ENCODE peak calls at places on chromosome 19, in four cellular contexts. One of them, this sample, is unnamed.

GRCh38 chr19:43755256-43755801 is 567 bp upstream of the SMG9 start:
- DNase-seq in activated T-helper 1 cell treated with anti-CD3 and anti-CD28 coated beads, Interleukin-2, amount 50 U/mL, for 16 hours: peak; percentile 49
- DNase-seq in C1 segment of cervical spinal cord: peak; percentile 30
- DNase-seq in stimulated activated CD8-positive, alpha-beta memory T cell treated with anti-CD3 and anti-CD28 coated beads, Interleukin-4, amount 100 ng/mL, for 48 hours: peak; percentile 87
- DNase-seq in this sample: peak; percentile 30

GRCh38 chr19:39428309-39429112 is 7.2 kb downstream of the RPS16 start:
- DNase-seq in activated T-helper 1 cell treated with anti-CD3 and anti-CD28 coated beads, Interleukin-2, amount 50 U/mL, for 16 hours: no peak
- DNase-seq in C1 segment of cervical spinal cord: no peak
- DNase-seq in stimulated activated CD8-positive, alpha-beta memory T cell treated with anti-CD3 and anti-CD28 coated beads, Interleukin-4, amount 100 ng/mL, for 48 hours: no peak
- DNase-seq in this sample: no peak

GRCh38 chr19:40633207-40633606 is 32.0 kb downstream of the LTBP4 start:
- DNase-seq in activated T-helper 1 cell treated with anti-CD3 and anti-CD28 coated beads, Interleukin-2, amount 50 U/mL, for 16 hours: no peak
- DNase-seq in stimulated activated CD8-positive, alpha-beta memory T cell treated with anti-CD3 and anti-CD28 coated beads, Interleukin-4, amount 100 ng/mL, for 48 hours: no peak
- DNase-seq in C1 segment of cervical spinal cord: no peak
- DNase-seq in this sample: no peak

GRCh38 chr19:398719-399118 is 10.2 kb downstream of the C2CD4C start:
- DNase-seq in stimulated activated CD8-positive, alpha-beta memory T cell treated with anti-CD3 and anti-CD28 coated beads, Interleukin-4, amount 100 ng/mL, for 48 hours: no peak
- DNase-seq in C1 segment of cervical spinal cord: no peak
- DNase-seq in activated T-helper 1 cell treated with anti-CD3 and anti-CD28 coated beads, Interleukin-2, amount 50 U/mL, for 16 hours: peak; percentile 3
- DNase-seq in this sample: no peak

GRCh38 chr19:34838248-34838647 is 65.2 kb upstream of the ZNF599 start:
- DNase-seq in C1 segment of cervical spinal cord: no peak
- DNase-seq in activated T-helper 1 cell treated with anti-CD3 and anti-CD28 coated beads, Interleukin-2, amount 50 U/mL, for 16 hours: no peak
- DNase-seq in stimulated activated CD8-positive, alpha-beta memory T cell treated with anti-CD3 and anti-CD28 coated beads, Interleukin-4, amount 100 ng/mL, for 48 hours: no peak
- DNase-seq in this sample: no peak

GRCh38 chr19:17721821-17722220 is 2.5 kb downstream of the MAP1S start:
- DNase-seq in stimulated activated CD8-positive, alpha-beta memory T cell treated with anti-CD3 and anti-CD28 coated beads, Interleukin-4, amount 100 ng/mL, for 48 hours: no peak
- DNase-seq in activated T-helper 1 cell treated with anti-CD3 and anti-CD28 coated beads, Interleukin-2, amount 50 U/mL, for 16 hours: no peak
- DNase-seq in C1 segment of cervical spinal cord: no peak
- DNase-seq in this sample: no peak

GRCh38 chr19:46599716-46600392 is 1.3 kb upstream of the CALM3 start:
- DNase-seq in C1 segment of cervical spinal cord: no peak
- DNase-seq in activated T-helper 1 cell treated with anti-CD3 and anti-CD28 coated beads, Interleukin-2, amount 50 U/mL, for 16 hours: no peak
- DNase-seq in stimulated activated CD8-positive, alpha-beta memory T cell treated with anti-CD3 and anti-CD28 coated beads, Interleukin-4, amount 100 ng/mL, for 48 hours: no peak
- DNase-seq in this sample: no peak

GRCh38 chr19:776549-776948 is 20.7 kb upstream of the PTBP1 start:
- DNase-seq in activated T-helper 1 cell treated with anti-CD3 and anti-CD28 coated beads, Interleukin-2, amount 50 U/mL, for 16 hours: no peak
- DNase-seq in stimulated activated CD8-positive, alpha-beta memory T cell treated with anti-CD3 and anti-CD28 coated beads, Interleukin-4, amount 100 ng/mL, for 48 hours: no peak
- DNase-seq in C1 segment of cervical spinal cord: no peak
- DNase-seq in this sample: no peak

GRCh38 chr19:42655748-42656147 is 61.0 kb upstream of the CEACAM8 start:
- DNase-seq in stimulated activated CD8-positive, alpha-beta memory T cell treated with anti-CD3 and anti-CD28 coated beads, Interleukin-4, amount 100 ng/mL, for 48 hours: no peak
- DNase-seq in activated T-helper 1 cell treated with anti-CD3 and anti-CD28 coated beads, Interleukin-2, amount 50 U/mL, for 16 hours: no peak
- DNase-seq in C1 segment of cervical spinal cord: no peak
- DNase-seq in this sample: no peak

GRCh38 chr19:35904312-35905068 is 2.2 kb downstream of the HCST start:
- DNase-seq in C1 segment of cervical spinal cord: no peak
- DNase-seq in stimulated activated CD8-positive, alpha-beta memory T cell treated with anti-CD3 and anti-CD28 coated beads, Interleukin-4, amount 100 ng/mL, for 48 hours: no peak
- DNase-seq in activated T-helper 1 cell treated with anti-CD3 and anti-CD28 coated beads, Interleukin-2, amount 50 U/mL, for 16 hours: no peak
- DNase-seq in this sample: no peak

GRCh38 chr19:35843676-35844481 is 8.4 kb downstream of the NPHS1 start:
- DNase-seq in stimulated activated CD8-positive, alpha-beta memory T cell treated with anti-CD3 and anti-CD28 coated beads, Interleukin-4, amount 100 ng/mL, for 48 hours: peak; percentile 52
- DNase-seq in C1 segment of cervical spinal cord: no peak
- DNase-seq in activated T-helper 1 cell treated with anti-CD3 and anti-CD28 coated beads, Interleukin-2, amount 50 U/mL, for 16 hours: no peak
- DNase-seq in this sample: no peak

GRCh38 chr19:30302076-30302475 is 70.1 kb upstream of the ZNF536 start:
- DNase-seq in stimulated activated CD8-positive, alpha-beta memory T cell treated with anti-CD3 and anti-CD28 coated beads, Interleukin-4, amount 100 ng/mL, for 48 hours: no peak
- DNase-seq in activated T-helper 1 cell treated with anti-CD3 and anti-CD28 coated beads, Interleukin-2, amount 50 U/mL, for 16 hours: no peak
- DNase-seq in C1 segment of cervical spinal cord: no peak
- DNase-seq in this sample: no peak

GRCh38 chr19:53553865-53554791 is 16.2 kb downstream of the ZNF331 start:
- DNase-seq in stimulated activated CD8-positive, alpha-beta memory T cell treated with anti-CD3 and anti-CD28 coated beads, Interleukin-4, amount 100 ng/mL, for 48 hours: peak; percentile 92
- DNase-seq in C1 segment of cervical spinal cord: peak; percentile 17
- DNase-seq in activated T-helper 1 cell treated with anti-CD3 and anti-CD28 coated beads, Interleukin-2, amount 50 U/mL, for 16 hours: peak; percentile 76
- DNase-seq in this sample: peak; percentile 64

GRCh38 chr19:6947745-6948144 is 60.4 kb downstream of the ADGRE1 start:
- DNase-seq in C1 segment of cervical spinal cord: no peak
- DNase-seq in activated T-helper 1 cell treated with anti-CD3 and anti-CD28 coated beads, Interleukin-2, amount 50 U/mL, for 16 hours: no peak
- DNase-seq in stimulated activated CD8-positive, alpha-beta memory T cell treated with anti-CD3 and anti-CD28 coated beads, Interleukin-4, amount 100 ng/mL, for 48 hours: peak; percentile 68
- DNase-seq in this sample: no peak

GRCh38 chr19:42113641-42114348 is 18.5 kb downstream of the POU2F2 start:
- DNase-seq in stimulated activated CD8-positive, alpha-beta memory T cell treated with anti-CD3 and anti-CD28 coated beads, Interleukin-4, amount 100 ng/mL, for 48 hours: no peak
- DNase-seq in C1 segment of cervical spinal cord: no peak
- DNase-seq in activated T-helper 1 cell treated with anti-CD3 and anti-CD28 coated beads, Interleukin-2, amount 50 U/mL, for 16 hours: no peak
- DNase-seq in this sample: no peak

GRCh38 chr19:45958763-45959516 is 14.7 kb downstream of the NOVA2 start:
- DNase-seq in C1 segment of cervical spinal cord: no peak
- DNase-seq in activated T-helper 1 cell treated with anti-CD3 and anti-CD28 coated beads, Interleukin-2, amount 50 U/mL, for 16 hours: no peak
- DNase-seq in stimulated activated CD8-positive, alpha-beta memory T cell treated with anti-CD3 and anti-CD28 coated beads, Interleukin-4, amount 100 ng/mL, for 48 hours: no peak
- DNase-seq in this sample: no peak

GRCh38 chr19:43505186-43505456 is 575 bp upstream of the PHLDB3 start:
- DNase-seq in C1 segment of cervical spinal cord: no peak
- DNase-seq in stimulated activated CD8-positive, alpha-beta memory T cell treated with anti-CD3 and anti-CD28 coated beads, Interleukin-4, amount 100 ng/mL, for 48 hours: no peak
- DNase-seq in activated T-helper 1 cell treated with anti-CD3 and anti-CD28 coated beads, Interleukin-2, amount 50 U/mL, for 16 hours: no peak
- DNase-seq in this sample: no peak

GRCh38 chr19:984165-984967 is at the start of gene WDR18:
- DNase-seq in activated T-helper 1 cell treated with anti-CD3 and anti-CD28 coated beads, Interleukin-2, amount 50 U/mL, for 16 hours: peak; percentile 73
- DNase-seq in stimulated activated CD8-positive, alpha-beta memory T cell treated with anti-CD3 and anti-CD28 coated beads, Interleukin-4, amount 100 ng/mL, for 48 hours: peak; percentile 96
- DNase-seq in C1 segment of cervical spinal cord: peak; percentile 69
- DNase-seq in this sample: peak; percentile 94

GRCh38 chr19:47188507-47189033 is 42.4 kb downstream of the BBC3 start:
- DNase-seq in stimulated activated CD8-positive, alpha-beta memory T cell treated with anti-CD3 and anti-CD28 coated beads, Interleukin-4, amount 100 ng/mL, for 48 hours: no peak
- DNase-seq in C1 segment of cervical spinal cord: no peak
- DNase-seq in activated T-helper 1 cell treated with anti-CD3 and anti-CD28 coated beads, Interleukin-2, amount 50 U/mL, for 16 hours: no peak
- DNase-seq in this sample: no peak

GRCh38 chr19:40282920-40283319 is 2.2 kb downstream of the AKT2 start:
- DNase-seq in activated T-helper 1 cell treated with anti-CD3 and anti-CD28 coated beads, Interleukin-2, amount 50 U/mL, for 16 hours: no peak
- DNase-seq in C1 segment of cervical spinal cord: no peak
- DNase-seq in stimulated activated CD8-positive, alpha-beta memory T cell treated with anti-CD3 and anti-CD28 coated beads, Interleukin-4, amount 100 ng/mL, for 48 hours: no peak
- DNase-seq in this sample: no peak

GRCh38 chr19:13051581-13052165 is 51.0 kb downstream of the LYL1 start:
- DNase-seq in C1 segment of cervical spinal cord: no peak
- DNase-seq in stimulated activated CD8-positive, alpha-beta memory T cell treated with anti-CD3 and anti-CD28 coated beads, Interleukin-4, amount 100 ng/mL, for 48 hours: peak; percentile 47
- DNase-seq in activated T-helper 1 cell treated with anti-CD3 and anti-CD28 coated beads, Interleukin-2, amount 50 U/mL, for 16 hours: no peak
- DNase-seq in this sample: no peak

GRCh38 chr19:42150353-42150752 is 18.1 kb upstream of the POU2F2 start:
- DNase-seq in activated T-helper 1 cell treated with anti-CD3 and anti-CD28 coated beads, Interleukin-2, amount 50 U/mL, for 16 hours: no peak
- DNase-seq in stimulated activated CD8-positive, alpha-beta memory T cell treated with anti-CD3 and anti-CD28 coated beads, Interleukin-4, amount 100 ng/mL, for 48 hours: no peak
- DNase-seq in C1 segment of cervical spinal cord: no peak
- DNase-seq in this sample: no peak

GRCh38 chr19:28498404-28498976 is 714.5 kb downstream of the UQCRFS1 start:
- DNase-seq in stimulated activated CD8-positive, alpha-beta memory T cell treated with anti-CD3 and anti-CD28 coated beads, Interleukin-4, amount 100 ng/mL, for 48 hours: no peak
- DNase-seq in C1 segment of cervical spinal cord: no peak
- DNase-seq in activated T-helper 1 cell treated with anti-CD3 and anti-CD28 coated beads, Interleukin-2, amount 50 U/mL, for 16 hours: no peak
- DNase-seq in this sample: no peak

GRCh38 chr19:51552996-51553725 is 17.9 kb upstream of the ZNF175 start:
- DNase-seq in activated T-helper 1 cell treated with anti-CD3 and anti-CD28 coated beads, Interleukin-2, amount 50 U/mL, for 16 hours: peak; percentile 14
- DNase-seq in C1 segment of cervical spinal cord: no peak
- DNase-seq in stimulated activated CD8-positive, alpha-beta memory T cell treated with anti-CD3 and anti-CD28 coated beads, Interleukin-4, amount 100 ng/mL, for 48 hours: peak; percentile 81
- DNase-seq in this sample: no peak

GRCh38 chr19:52200044-52200443 is 10.2 kb downstream of the PPP2R1A start:
- DNase-seq in C1 segment of cervical spinal cord: no peak
- DNase-seq in stimulated activated CD8-positive, alpha-beta memory T cell treated with anti-CD3 and anti-CD28 coated beads, Interleukin-4, amount 100 ng/mL, for 48 hours: no peak
- DNase-seq in activated T-helper 1 cell treated with anti-CD3 and anti-CD28 coated beads, Interleukin-2, amount 50 U/mL, for 16 hours: no peak
- DNase-seq in this sample: no peak

GRCh38 chr19:51020988-51021651 is 1.6 kb upstream of the KLK10 start:
- DNase-seq in stimulated activated CD8-positive, alpha-beta memory T cell treated with anti-CD3 and anti-CD28 coated beads, Interleukin-4, amount 100 ng/mL, for 48 hours: no peak
- DNase-seq in activated T-helper 1 cell treated with anti-CD3 and anti-CD28 coated beads, Interleukin-2, amount 50 U/mL, for 16 hours: no peak
- DNase-seq in C1 segment of cervical spinal cord: no peak
- DNase-seq in this sample: no peak

GRCh38 chr19:11699931-11700794 is 38.6 kb downstream of the ZNF823 start:
- DNase-seq in C1 segment of cervical spinal cord: no peak
- DNase-seq in activated T-helper 1 cell treated with anti-CD3 and anti-CD28 coated beads, Interleukin-2, amount 50 U/mL, for 16 hours: no peak
- DNase-seq in stimulated activated CD8-positive, alpha-beta memory T cell treated with anti-CD3 and anti-CD28 coated beads, Interleukin-4, amount 100 ng/mL, for 48 hours: no peak
- DNase-seq in this sample: no peak

GRCh38 chr19:30062331-30063183 is 120.5 kb downstream of the URI1 start:
- DNase-seq in stimulated activated CD8-positive, alpha-beta memory T cell treated with anti-CD3 and anti-CD28 coated beads, Interleukin-4, amount 100 ng/mL, for 48 hours: no peak
- DNase-seq in activated T-helper 1 cell treated with anti-CD3 and anti-CD28 coated beads, Interleukin-2, amount 50 U/mL, for 16 hours: no peak
- DNase-seq in C1 segment of cervical spinal cord: no peak
- DNase-seq in this sample: no peak

GRCh38 chr19:8403820-8404109 is 9.3 kb upstream of the MARCHF2 start:
- DNase-seq in stimulated activated CD8-positive, alpha-beta memory T cell treated with anti-CD3 and anti-CD28 coated beads, Interleukin-4, amount 100 ng/mL, for 48 hours: no peak
- DNase-seq in C1 segment of cervical spinal cord: no peak
- DNase-seq in activated T-helper 1 cell treated with anti-CD3 and anti-CD28 coated beads, Interleukin-2, amount 50 U/mL, for 16 hours: no peak
- DNase-seq in this sample: no peak